ENCODE peak calls at places on chromosomes 1 and 21, in four cellular contexts. One of them, this sample, is unnamed.

GRCh38 chr1:179178965-179179364 is 50.5 kb downstream of the ABL2 start:
- DNase-seq in epithelial cell of esophagus: peak
- DNase-seq in choroid plexus epithelial cell: peak
- DNase-seq in lower lobe of right lung: no peak
- DNase-seq in this sample: peak

GRCh38 chr1:28540651-28541050 is 12.2 kb upstream of the TRNAU1AP start:
- DNase-seq in epithelial cell of esophagus: peak
- DNase-seq in choroid plexus epithelial cell: peak
- DNase-seq in lower lobe of right lung: no peak
- DNase-seq in this sample: no peak

GRCh38 chr1:1287288-1288110 is 7.3 kb downstream of the SCNN1D start:
- DNase-seq in epithelial cell of esophagus: no peak
- DNase-seq in choroid plexus epithelial cell: no peak
- DNase-seq in lower lobe of right lung: peak
- DNase-seq in this sample: no peak

GRCh38 chr1:240608707-240609106 is 3.2 kb downstream of the GREM2 start:
- DNase-seq in epithelial cell of esophagus: peak
- DNase-seq in choroid plexus epithelial cell: no peak
- DNase-seq in lower lobe of right lung: no peak
- DNase-seq in this sample: no peak

GRCh38 chr1:25906644-25907300 is 553 bp upstream of the STMN1 start:
- DNase-seq in epithelial cell of esophagus: peak
- DNase-seq in choroid plexus epithelial cell: no peak
- DNase-seq in lower lobe of right lung: peak
- DNase-seq in this sample: no peak

GRCh38 chr1:51744506-51745303 is 127.8 kb downstream of the OSBPL9 start:
- DNase-seq in epithelial cell of esophagus: no peak
- DNase-seq in choroid plexus epithelial cell: no peak
- DNase-seq in lower lobe of right lung: no peak
- DNase-seq in this sample: no peak

GRCh38 chr1:101112051-101112770 is 86.6 kb upstream of the DPH5 start:
- DNase-seq in epithelial cell of esophagus: no peak
- DNase-seq in choroid plexus epithelial cell: no peak
- DNase-seq in lower lobe of right lung: peak
- DNase-seq in this sample: no peak

GRCh38 chr1:37177230-37177864 is 143.0 kb upstream of the GRIK3 start:
- DNase-seq in epithelial cell of esophagus: peak
- DNase-seq in choroid plexus epithelial cell: peak
- DNase-seq in lower lobe of right lung: peak
- DNase-seq in this sample: peak

GRCh38 chr1:220812308-220812707 is 25.6 kb downstream of the MTARC1 start:
- DNase-seq in epithelial cell of esophagus: no peak
- DNase-seq in choroid plexus epithelial cell: no peak
- DNase-seq in lower lobe of right lung: no peak
- DNase-seq in this sample: no peak

GRCh38 chr1:41041866-41042265 is 20.3 kb upstream of the SLFNL1 start:
- DNase-seq in epithelial cell of esophagus: no peak
- DNase-seq in choroid plexus epithelial cell: peak
- DNase-seq in lower lobe of right lung: no peak
- DNase-seq in this sample: peak

GRCh38 chr1:59971464-59971911 is 44.9 kb upstream of the CYP2J2 start:
- DNase-seq in epithelial cell of esophagus: peak
- DNase-seq in choroid plexus epithelial cell: peak
- DNase-seq in lower lobe of right lung: peak
- DNase-seq in this sample: peak

GRCh38 chr1:38803647-38804046 is 55.9 kb downstream of the RRAGC start:
- DNase-seq in epithelial cell of esophagus: no peak
- DNase-seq in choroid plexus epithelial cell: peak
- DNase-seq in lower lobe of right lung: no peak
- DNase-seq in this sample: peak

GRCh38 chr1:59434336-59434735 is 137.4 kb downstream of the FGGY start:
- DNase-seq in epithelial cell of esophagus: peak
- DNase-seq in choroid plexus epithelial cell: no peak
- DNase-seq in lower lobe of right lung: no peak
- DNase-seq in this sample: peak

GRCh38 chr1:96028071-96028470 is 693.5 kb upstream of the PTBP2 start:
- DNase-seq in epithelial cell of esophagus: no peak
- DNase-seq in choroid plexus epithelial cell: no peak
- DNase-seq in lower lobe of right lung: peak
- DNase-seq in this sample: no peak

GRCh38 chr1:79497193-79497773 is 490.8 kb upstream of the ADGRL4 start:
- DNase-seq in epithelial cell of esophagus: peak
- DNase-seq in choroid plexus epithelial cell: peak
- DNase-seq in lower lobe of right lung: no peak
- DNase-seq in this sample: peak

GRCh38 chr21:39644069-39644468 is 31.3 kb downstream of the B3GALT5 start:
- DNase-seq in epithelial cell of esophagus: no peak
- DNase-seq in choroid plexus epithelial cell: no peak
- DNase-seq in lower lobe of right lung: no peak
- DNase-seq in this sample: no peak

GRCh38 chr1:240667351-240667750 is 55.4 kb upstream of the GREM2 start:
- DNase-seq in epithelial cell of esophagus: no peak
- DNase-seq in choroid plexus epithelial cell: no peak
- DNase-seq in lower lobe of right lung: no peak
- DNase-seq in this sample: no peak

GRCh38 chr21:45590726-45591618 is 48.7 kb upstream of the SLC19A1 start:
- DNase-seq in epithelial cell of esophagus: no peak
- DNase-seq in choroid plexus epithelial cell: no peak
- DNase-seq in lower lobe of right lung: peak
- DNase-seq in this sample: no peak

GRCh38 chr1:58283380-58284338 is 262.9 kb downstream of the OMA1 start:
- DNase-seq in epithelial cell of esophagus: peak
- DNase-seq in choroid plexus epithelial cell: no peak
- DNase-seq in lower lobe of right lung: no peak
- DNase-seq in this sample: no peak

GRCh38 chr1:205382561-205382960 is 25.8 kb upstream of the KLHDC8A start:
- DNase-seq in epithelial cell of esophagus: no peak
- DNase-seq in choroid plexus epithelial cell: no peak
- DNase-seq in lower lobe of right lung: no peak
- DNase-seq in this sample: no peak

GRCh38 chr1:115098979-115099692 is 9.8 kb upstream of the TSPAN2 start:
- DNase-seq in epithelial cell of esophagus: no peak
- DNase-seq in choroid plexus epithelial cell: peak
- DNase-seq in lower lobe of right lung: peak
- DNase-seq in this sample: peak

GRCh38 chr1:30798389-30798951 is 40.9 kb upstream of the LAPTM5 start:
- DNase-seq in epithelial cell of esophagus: no peak
- DNase-seq in choroid plexus epithelial cell: no peak
- DNase-seq in lower lobe of right lung: peak
- DNase-seq in this sample: no peak

GRCh38 chr1:116373451-116374339 is 651 bp downstream of the ATP1A1 start:
- DNase-seq in epithelial cell of esophagus: peak
- DNase-seq in choroid plexus epithelial cell: peak
- DNase-seq in lower lobe of right lung: peak
- DNase-seq in this sample: peak

DNA sequence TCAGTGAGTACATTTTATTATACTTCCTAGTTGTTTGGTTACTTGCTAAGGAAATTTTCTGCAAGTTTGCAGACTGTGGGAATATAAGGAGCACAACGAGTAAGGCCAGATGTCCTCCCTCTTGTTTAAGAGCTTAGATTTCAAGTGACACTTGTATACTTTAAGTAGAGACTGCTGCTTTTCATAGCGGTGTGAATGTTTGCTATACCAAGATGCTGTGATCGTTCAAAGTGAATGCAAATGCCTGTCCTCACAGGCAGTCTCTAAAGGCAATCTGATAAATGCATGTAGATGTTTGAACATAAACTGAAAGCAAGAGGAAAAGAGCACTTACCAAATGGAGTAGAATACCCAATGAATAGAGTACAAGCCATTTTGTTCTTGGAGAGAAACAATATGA is 226.4 kb downstream of the NRIP1 start:
- DNase-seq in epithelial cell of esophagus: no peak
- DNase-seq in choroid plexus epithelial cell: no peak
- DNase-seq in lower lobe of right lung: no peak
- DNase-seq in this sample: no peak
- H3K4me3 ChIP-seq in epithelial cell of esophagus: no peak
- H3K4me3 ChIP-seq in choroid plexus epithelial cell: no peak
- H3K4me3 ChIP-seq in lower lobe of right lung: no peak
- H3K4me3 ChIP-seq in this sample: no peak

GRCh38 chr1:92786298-92786901 is 1.5 kb upstream of the EVI5 start:
- DNase-seq in epithelial cell of esophagus: no peak
- DNase-seq in choroid plexus epithelial cell: no peak
- DNase-seq in lower lobe of right lung: no peak
- DNase-seq in this sample: no peak

GRCh38 chr1:92790867-92791266 is 6.0 kb upstream of the EVI5 start:
- DNase-seq in epithelial cell of esophagus: no peak
- DNase-seq in choroid plexus epithelial cell: no peak
- DNase-seq in lower lobe of right lung: no peak
- DNase-seq in this sample: no peak

GRCh38 chr1:92790081-92790480 is 5.2 kb upstream of the EVI5 start:
- DNase-seq in epithelial cell of esophagus: no peak
- DNase-seq in choroid plexus epithelial cell: no peak
- DNase-seq in lower lobe of right lung: no peak
- DNase-seq in this sample: no peak

GRCh38 chr1:92784051-92784638 is 763 bp downstream of the EVI5 start:
- DNase-seq in epithelial cell of esophagus: peak
- DNase-seq in choroid plexus epithelial cell: peak
- DNase-seq in lower lobe of right lung: peak
- DNase-seq in this sample: peak

GRCh38 chr1:92784639-92785500 is at the start of gene EVI5:
- DNase-seq in epithelial cell of esophagus: peak
- DNase-seq in choroid plexus epithelial cell: peak
- DNase-seq in lower lobe of right lung: peak
- DNase-seq in this sample: peak
- TF ChIP-seq CTCF in epithelial cell of esophagus: peak
- TF ChIP-seq CTCF in choroid plexus epithelial cell: no peak
- TF ChIP-seq CTCF in lower lobe of right lung: no peak
- TF ChIP-seq CTCF in this sample: peak

DNA sequence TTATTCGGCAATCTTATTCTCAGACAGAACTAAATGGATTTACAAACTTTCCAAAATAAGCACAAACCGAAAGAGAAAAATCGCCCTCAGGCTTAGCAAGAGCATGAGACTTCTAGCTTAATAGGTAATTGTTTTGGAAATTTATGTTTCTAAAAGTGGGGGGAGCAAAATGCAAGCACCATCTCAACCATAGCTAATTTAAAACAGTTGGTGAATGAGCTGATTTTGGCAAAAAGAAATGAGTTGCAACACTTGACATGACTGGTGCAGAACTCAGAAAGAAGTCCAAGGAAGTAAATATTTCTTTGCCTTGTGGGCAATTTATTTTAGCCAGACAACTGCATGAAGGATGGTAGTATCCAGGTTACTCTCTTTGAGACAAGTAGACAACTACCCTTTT is 71.5 kb upstream of the PTGFR start:
- DNase-seq in epithelial cell of esophagus: no peak
- DNase-seq in choroid plexus epithelial cell: peak
- DNase-seq in lower lobe of right lung: no peak
- DNase-seq in this sample: peak
- H3K4me3 ChIP-seq in epithelial cell of esophagus: no peak
- H3K4me3 ChIP-seq in choroid plexus epithelial cell: no peak
- H3K4me3 ChIP-seq in lower lobe of right lung: no peak
- H3K4me3 ChIP-seq in this sample: no peak

DNA sequence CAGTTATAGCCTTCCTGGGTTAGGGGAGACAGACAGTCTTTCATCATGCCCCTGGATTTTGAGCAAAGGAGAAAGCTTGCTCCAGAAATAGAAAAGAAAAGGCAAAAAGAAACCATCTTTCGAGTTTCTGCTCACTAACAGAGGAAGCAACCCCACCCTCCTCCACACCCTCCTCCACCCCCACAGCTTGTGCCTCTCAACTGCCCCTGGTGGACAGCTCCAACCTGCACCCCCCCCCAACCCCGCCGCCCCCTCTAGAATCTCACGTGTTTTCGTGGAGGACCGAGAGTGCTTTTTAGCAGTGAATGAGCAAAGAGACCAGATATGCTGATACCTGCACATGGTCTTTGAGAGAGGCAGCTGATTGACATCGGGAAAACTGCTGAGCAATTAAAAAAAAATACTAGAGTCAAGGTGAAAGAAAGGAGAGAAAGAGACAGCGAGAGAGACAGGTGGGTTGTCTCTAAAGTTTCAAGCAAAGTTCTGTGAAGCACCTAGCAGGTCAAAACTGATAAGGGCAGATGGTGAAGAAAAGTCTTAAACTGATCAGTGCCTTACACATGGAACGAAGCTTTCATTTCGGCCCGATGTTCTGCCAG is 358.3 kb downstream of the KIF26B start:
- DNase-seq in epithelial cell of esophagus: no peak
- DNase-seq in choroid plexus epithelial cell: peak
- DNase-seq in lower lobe of right lung: no peak
- DNase-seq in this sample: peak
- TF ChIP-seq CTCF in epithelial cell of esophagus: no peak
- TF ChIP-seq CTCF in choroid plexus epithelial cell: peak
- TF ChIP-seq CTCF in lower lobe of right lung: no peak
- TF ChIP-seq CTCF in this sample: peak